ENCODE peak calls at places on chromosomes 6 and 20, in four cellular contexts. Y is K562, H is HepG2, P is GM12878. C is an unnamed sample.

GRCh38 chr20:44528309-44528708 is 6.4 kb upstream of the SERINC3 start:
- DNase-seq in Y (no peak), P (no peak), H (no peak), C (no peak)

GRCh38 chr6:158031445-158032353 is 50.0 kb downstream of the SYNJ2 start:
- DNase-seq in P (no peak), H (no peak), Y (peak; percentile 81), C (no peak)

GRCh38 chr6:12173670-12174069 is 116.5 kb upstream of the EDN1 start:
- DNase-seq in P (no peak), H (no peak), Y (no peak), C (no peak)

GRCh38 chr20:41141153-41141815 is 3.9 kb downstream of the PLCG1 start:
- DNase-seq in P (no peak), H (peak; percentile 49), Y (peak; percentile 41), C (no peak)

GRCh38 chr20:61954276-61955021 is 111.2 kb downstream of the TAF4 start:
- DNase-seq in P (no peak), H (no peak), Y (peak; percentile 36), C (no peak)

GRCh38 chr20:58650181-58650775 is 805 bp upstream of the STX16 start:
- DNase-seq in H (no peak), P (no peak), Y (peak; percentile 35), C (no peak)

GRCh38 chr6:43575105-43575771 is 600 bp downstream of the XPO5 start:
- DNase-seq in P (no peak), Y (peak; percentile 88), H (peak; percentile 40), C (peak; percentile 61)

GRCh38 chr6:439681-440167 is 48.2 kb downstream of the IRF4 start:
- DNase-seq in H (no peak), P (no peak), Y (no peak), C (no peak)

GRCh38 chr6:20811112-20811746 is 277.0 kb downstream of the CDKAL1 start:
- DNase-seq in Y (peak; percentile 58), P (no peak), H (no peak), C (peak; percentile 50)

GRCh38 chr6:82467338-82467737 is 103.7 kb downstream of the TPBG start:
- DNase-seq in H (no peak), Y (no peak), P (no peak), C (no peak)

GRCh38 chr6:7446056-7446455 is 56.4 kb downstream of the RIOK1 start:
- DNase-seq in Y (no peak), H (no peak), P (no peak), C (no peak)

GRCh38 chr6:44321210-44321609 is 8.1 kb upstream of the AARS2 start:
- DNase-seq in Y (no peak), P (no peak), H (no peak), C (no peak)

GRCh38 chr20:59137532-59137931 is 26.1 kb upstream of the ZNF831 start:
- DNase-seq in H (no peak), Y (no peak), P (no peak), C (no peak)

GRCh38 chr20:43508604-43509040 is 1.1 kb downstream of the L3MBTL1 start:
- DNase-seq in H (no peak), P (no peak), Y (peak; percentile 55), C (no peak)

GRCh38 chr20:16596991-16597390 is 23.7 kb upstream of the KIF16B start:
- DNase-seq in Y (no peak), H (peak; percentile 31), P (no peak), C (no peak)

GRCh38 chr6:28537509-28538140 is 11.9 kb downstream of the GPX5 start:
- DNase-seq in H (no peak), P (peak; percentile 32), Y (no peak), C (no peak)

GRCh38 chr6:76495909-76496308 is 423.4 kb upstream of the IMPG1 start:
- DNase-seq in H (no peak), Y (no peak), P (no peak), C (no peak)

GRCh38 chr6:17045581-17046322 is 56.1 kb upstream of the STMND1 start:
- DNase-seq in H (no peak), Y (no peak), P (no peak), C (no peak)

GRCh38 chr6:6711832-6712231 is 123.3 kb downstream of the LY86 start:
- DNase-seq in Y (no peak), P (peak; percentile 39), H (no peak), C (no peak)

GRCh38 chr20:22098451-22098850 is 393.0 kb downstream of the PAX1 start:
- DNase-seq in H (no peak), P (no peak), Y (no peak), C (no peak)

GRCh38 chr6:63764318-63764916 is 128.8 kb downstream of the PHF3 start:
- DNase-seq in Y (peak; percentile 17), P (peak; percentile 5), H (peak; percentile 65), C (no peak)

GRCh38 chr20:54405540-54405939 is 69.9 kb upstream of the DOK5 start:
- DNase-seq in Y (no peak), P (no peak), H (no peak), C (no peak)

GRCh38 chr6:20875369-20875963 is 341.2 kb downstream of the CDKAL1 start:
- DNase-seq in Y (no peak), P (no peak), H (peak; percentile 29), C (no peak)

GRCh38 chr6:149716584-149716983 is 1.3 kb downstream of the LATS1 start:
- DNase-seq in Y (no peak), H (no peak), P (no peak), C (no peak)

GRCh38 chr6:154314084-154314483 is 42.5 kb downstream of the IPCEF1 start:
- DNase-seq in H (no peak), P (no peak), Y (no peak), C (no peak)

GRCh38 chr6:40856271-40856670 is 182.8 kb downstream of the UNC5CL start:
- DNase-seq in Y (no peak), H (no peak), P (no peak), C (no peak)

GRCh38 chr20:48601798-48602197 is 226.0 kb downstream of the PREX1 start:
- DNase-seq in H (no peak), P (no peak), Y (no peak), C (no peak)

GRCh38 chr20:48603819-48604405 is 223.9 kb downstream of the PREX1 start:
- DNase-seq in P (no peak), H (no peak), Y (no peak), C (no peak)

GRCh38 chr20:48604426-48604825 is 223.4 kb downstream of the PREX1 start:
- DNase-seq in H (no peak), P (no peak), Y (no peak), C (no peak)

GRCh38 chr20:48604936-48605335 is 222.9 kb downstream of the PREX1 start:
- DNase-seq in H (no peak), Y (no peak), P (no peak), C (no peak)

DNA sequence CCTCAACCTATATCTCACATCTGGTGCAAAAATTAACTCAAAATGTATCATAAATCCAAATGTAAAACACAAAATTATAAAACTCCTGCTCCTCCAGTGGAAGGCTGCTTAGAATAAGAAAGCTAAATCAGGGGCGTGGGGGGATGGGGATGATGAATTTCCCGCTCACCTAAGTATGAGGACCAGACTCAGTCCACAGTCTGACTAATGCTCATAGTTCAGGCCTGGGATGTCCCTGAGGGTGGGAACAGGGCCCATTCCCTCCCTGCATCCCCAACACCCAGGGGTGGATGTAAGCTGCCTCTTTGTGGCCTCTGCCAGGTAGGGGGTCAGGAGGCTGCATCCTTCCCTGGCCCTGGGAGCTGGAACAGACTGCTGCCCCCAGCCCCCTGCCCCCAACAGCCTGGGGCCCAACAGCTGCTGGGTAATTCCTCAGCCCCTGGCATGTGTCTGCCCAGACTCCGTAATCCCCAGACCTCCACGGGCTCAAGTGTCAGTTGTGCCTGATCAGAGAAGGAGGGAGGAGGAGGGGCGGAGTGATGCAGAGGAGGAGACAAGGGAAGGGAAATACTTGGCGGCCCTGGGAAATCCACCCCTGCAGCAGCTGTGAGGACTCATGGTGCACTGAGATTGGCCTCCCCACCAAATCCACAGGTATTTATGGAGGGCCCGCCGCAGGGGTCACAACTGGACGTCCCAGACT is 224.5 kb downstream of the PREX1 start:
- DNase-seq in P (no peak), Y (no peak), H (no peak), C (no peak)
- TF ChIP-seq TARDBP in P (no peak), Y (no peak), H (no peak), C (no peak)

GRCh38 chr6:138609801-138610430 is 110.6 kb upstream of the NHSL1 start:
- DNase-seq in H (peak; percentile 64), Y (no peak), P (no peak), C (no peak)
- TF ChIP-seq TARDBP in H (peak; percentile 30), Y (no peak), P (no peak), C (no peak)

DNA sequence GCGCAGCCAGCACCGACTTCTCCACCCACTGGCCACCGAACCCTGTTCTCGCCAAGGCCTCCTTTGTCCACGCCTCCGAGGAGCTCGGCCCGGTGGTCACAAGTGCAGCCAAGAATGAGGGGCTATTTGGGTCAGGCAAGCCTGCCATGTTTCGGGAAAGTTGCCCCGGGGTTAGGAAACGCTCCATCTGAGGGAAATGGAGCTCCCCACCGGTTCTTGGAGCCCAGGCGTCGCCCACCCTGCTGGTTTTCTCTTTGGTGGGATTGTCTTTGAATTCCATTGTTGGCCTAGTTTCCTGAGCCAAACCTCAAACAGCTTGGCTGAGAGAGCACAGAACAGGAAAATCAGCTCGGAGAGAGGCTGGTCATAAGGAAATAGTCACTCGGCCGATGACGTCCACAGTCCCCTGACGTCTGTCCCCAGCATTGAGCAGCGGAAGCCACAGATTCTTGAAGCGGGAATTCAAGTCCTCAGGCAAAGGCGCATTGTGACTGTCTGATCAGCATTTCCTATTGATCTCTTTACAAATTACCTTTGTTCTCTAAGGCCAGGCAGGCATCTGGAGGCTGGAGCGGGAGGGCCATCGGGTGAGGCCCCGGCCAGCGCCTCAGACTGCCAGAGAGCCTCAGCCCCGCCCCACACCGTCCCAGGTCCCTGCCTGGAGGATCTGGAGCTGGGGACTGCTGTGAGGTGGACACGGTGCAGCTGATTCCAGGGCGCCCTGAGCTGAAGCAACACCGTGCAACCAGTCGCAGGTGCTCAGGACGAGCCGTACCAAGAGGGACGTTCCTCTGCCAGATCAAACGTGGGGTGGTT is 138.6 kb downstream of the DLL1 start:
- DNase-seq in P (no peak), Y (no peak), H (no peak), C (no peak)
- TF ChIP-seq TARDBP in P (no peak), Y (no peak), H (no peak), C (no peak)

GRCh38 chr6:113317870-113318269 is 539.3 kb upstream of the MARCKS start:
- DNase-seq in Y (no peak), H (no peak), P (no peak), C (no peak)

GRCh38 chr6:113315068-113315467 is 542.1 kb upstream of the MARCKS start:
- DNase-seq in Y (no peak), H (no peak), P (no peak), C (no peak)

GRCh38 chr6:113315879-113316278 is 541.3 kb upstream of the MARCKS start:
- DNase-seq in Y (no peak), H (no peak), P (no peak), C (no peak)

GRCh38 chr6:113318553-113318952 is 538.6 kb upstream of the MARCKS start:
- DNase-seq in P (no peak), H (no peak), Y (no peak), C (no peak)

DNA sequence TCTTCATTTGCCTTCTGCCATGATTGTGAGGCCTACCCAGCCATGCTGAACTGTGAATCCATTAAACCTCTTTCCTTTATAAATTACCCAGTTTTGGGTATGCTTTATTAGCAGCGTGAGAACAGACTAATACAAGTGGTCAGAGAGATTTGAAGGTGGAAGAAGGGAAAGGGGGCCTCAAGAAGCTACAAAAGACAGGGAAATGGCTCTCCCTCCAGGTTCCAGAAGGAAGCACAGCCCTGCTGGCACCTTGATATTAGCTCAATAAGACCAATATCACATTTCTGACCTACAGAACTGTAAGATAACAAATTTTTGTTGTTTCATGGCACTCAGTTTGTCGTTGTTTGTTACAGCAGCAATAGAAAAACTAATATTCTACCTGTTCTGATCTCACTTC is 536.5 kb upstream of the MARCKS start:
- DNase-seq in P (no peak), H (no peak), Y (no peak), C (no peak)
- TF ChIP-seq TARDBP in P (no peak), H (no peak), Y (no peak), C (no peak)

C was measured in HEK293T.